ENCODE peak calls at places on chromosome 6, in five cellular contexts. J is SK-N-SH, U is GM12878, Z is H1, A is HepG2. P is an unnamed sample.

GRCh38 chr6:157753291-157753690 is 69.8 kb upstream of the SNX9 start:
- DNase-seq in Z (no peak), A (no peak), U (no peak), J (no peak), P (no peak)

GRCh38 chr6:135181333-135182119 is 418 bp downstream of the MYB start:
- DNase-seq in U (no peak), Z (no peak), A (no peak), J (no peak), P (no peak)

GRCh38 chr6:21527731-21528130 is 65.8 kb upstream of the SOX4 start:
- DNase-seq in U (no peak), J (no peak), A (no peak), Z (no peak), P (no peak)

GRCh38 chr6:28923318-28924102 is at the start of gene TRIM27:
- DNase-seq in U (peak), Z (peak), A (peak), J (peak), P (peak)

GRCh38 chr6:131946992-131947955 is 3.9 kb downstream of the CCN2 start:
- DNase-seq in U (no peak), A (peak), J (no peak), Z (no peak), P (peak)

GRCh38 chr6:1424306-1424927 is 35.0 kb downstream of the FOXF2 start:
- DNase-seq in U (no peak), J (peak), A (peak), Z (peak), P (peak)

GRCh38 chr6:88870728-88871330 is 92.6 kb downstream of the RNGTT start:
- DNase-seq in J (peak), A (peak), U (peak), Z (no peak), P (peak)

GRCh38 chr6:154249499-154250298 is 106.9 kb downstream of the IPCEF1 start:
- DNase-seq in J (no peak), A (no peak), Z (no peak), U (peak), P (no peak)

GRCh38 chr6:125665415-125665814 is 84.0 kb upstream of the HEY2 start:
- DNase-seq in U (no peak), J (no peak), Z (no peak), A (no peak), P (no peak)

GRCh38 chr6:14353798-14354197 is 236.2 kb downstream of the CD83 start:
- DNase-seq in J (no peak), Z (no peak), A (no peak), U (no peak), P (no peak)

GRCh38 chr6:165659945-165660862 is 2.8 kb downstream of the PDE10A start:
- DNase-seq in U (no peak), J (peak), Z (no peak), A (no peak), P (no peak)

GRCh38 chr6:165662671-165663282 is at the start of gene PDE10A:
- DNase-seq in Z (no peak), U (no peak), J (peak), A (no peak), P (peak)

GRCh38 chr6:165662041-165662491 is 975 bp downstream of the PDE10A start:
- DNase-seq in J (peak), A (no peak), Z (no peak), U (no peak), P (peak)

GRCh38 chr6:165660881-165661415 is 2.1 kb downstream of the PDE10A start:
- DNase-seq in U (no peak), A (no peak), Z (no peak), J (no peak), P (no peak)

DNA sequence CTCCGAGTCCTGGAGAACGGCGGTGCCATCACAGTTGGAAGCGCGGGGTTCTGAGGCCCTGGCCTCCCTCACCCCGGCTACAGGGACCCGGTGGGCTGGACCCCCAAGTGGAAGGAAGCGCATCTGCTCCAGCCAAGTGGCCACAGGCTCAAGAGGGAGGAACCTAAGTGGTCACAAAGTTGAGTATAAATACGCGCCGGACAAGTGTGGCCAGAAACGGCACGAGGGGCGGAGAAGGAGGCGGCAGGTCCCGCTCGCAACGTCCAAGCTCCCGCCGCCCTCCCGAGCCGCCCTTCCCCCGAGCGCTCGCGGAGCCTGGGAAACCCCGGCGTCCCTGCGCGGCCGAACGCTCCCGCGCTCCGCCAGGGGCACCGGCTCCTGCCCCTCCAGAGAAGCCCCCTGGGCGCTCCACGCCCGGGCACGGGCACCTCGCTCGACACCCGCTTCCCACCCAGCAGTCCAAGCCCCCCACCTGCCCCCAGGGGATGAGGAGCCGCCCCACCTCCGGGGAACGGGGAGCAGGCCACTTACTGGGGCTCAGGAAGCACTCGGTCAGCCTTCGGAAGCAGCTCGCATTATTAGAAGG is 1.5 kb downstream of the PDE10A start:
- DNase-seq in J (peak), A (no peak), Z (no peak), U (no peak), P (no peak)
- TF ChIP-seq RAD21 in J (no peak), A (no peak), Z (no peak), U (no peak), P (no peak)

GRCh38 chr6:137240168-137240567 is 21.0 kb upstream of the IFNGR1 start:
- DNase-seq in A (peak), Z (no peak), J (no peak), U (no peak), P (no peak)
- TF ChIP-seq RAD21 in A (no peak), Z (no peak), J (no peak), U (no peak), P (no peak)

DNA sequence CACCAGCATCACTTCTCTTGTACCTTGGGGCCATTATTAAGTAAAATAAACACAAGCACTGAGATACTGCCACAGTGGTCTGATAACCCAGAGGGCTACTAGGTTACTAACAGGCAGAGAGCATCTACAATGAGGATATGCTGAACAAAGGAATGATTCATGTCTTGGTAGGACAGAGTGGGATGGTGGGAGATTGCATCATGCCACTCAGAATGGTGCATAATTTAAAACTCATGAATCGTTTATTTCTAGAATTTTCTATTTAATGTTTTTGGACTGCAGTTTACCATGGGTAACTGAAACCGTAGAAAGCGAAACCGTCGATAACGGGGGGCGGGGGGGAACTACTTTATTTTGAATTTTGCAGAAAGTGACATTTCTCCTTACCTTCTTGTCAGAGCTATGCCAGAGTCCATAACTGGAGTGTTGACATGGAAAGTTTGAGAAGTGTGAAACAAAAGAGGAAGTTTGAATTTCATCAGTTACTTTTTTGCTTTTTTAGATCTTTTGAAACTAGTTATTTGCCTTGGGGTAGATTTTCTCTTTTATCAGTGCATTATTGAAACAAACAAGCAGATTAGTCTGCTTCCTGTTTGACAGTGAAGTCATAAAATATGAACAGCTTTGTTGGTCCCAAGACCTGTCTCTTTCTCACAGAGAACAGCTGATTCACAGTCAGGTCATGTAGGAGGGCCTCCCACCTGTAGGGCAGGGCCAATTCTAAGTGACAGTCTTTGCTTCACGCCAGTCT is 124.9 kb downstream of the KLHL32 start:
- DNase-seq in U (peak), J (no peak), A (peak), Z (no peak), P (no peak)
- TF ChIP-seq RAD21 in U (no peak), J (no peak), A (no peak), Z (no peak), P (no peak)

GRCh38 chr6:4941782-4942672 is 61.8 kb downstream of the RPP40 start:
- DNase-seq in A (peak), J (no peak), Z (no peak), U (peak), P (peak)
- TF ChIP-seq RAD21 in A (no peak), J (no peak), Z (no peak), U (no peak), P (no peak)

P was measured in A549.